ENCODE peak calls at places on chromosomes 3 and 15, in nine cellular contexts. X, J, P, O, G, E, A, F and S are unnamed samples.

GRCh38 chr15:21261396-21261964 is 178.8 kb downstream of the POTEB3 start:
- DNase-seq in G (no peak), E (peak), O (no peak), J (no peak), P (no peak), X (no peak), A (no peak), F (no peak), S (no peak)

GRCh38 chr3:159726231-159726964 is 262.2 kb upstream of the IL12A start:
- DNase-seq in J (no peak), A (no peak), E (no peak), F (peak), O (no peak), X (no peak), P (no peak), G (no peak), S (no peak)

GRCh38 chr3:65996605-65997004 is 42.1 kb downstream of the MAGI1 start:
- DNase-seq in P (no peak), G (peak), J (no peak), E (no peak), F (no peak), O (no peak), A (peak), X (no peak), S (no peak)

GRCh38 chr3:103170651-103171050 is 735.8 kb downstream of the ZPLD1 start:
- DNase-seq in E (no peak), G (no peak), P (no peak), O (no peak), X (no peak), J (no peak), F (no peak), A (no peak), S (no peak)

GRCh38 chr3:14876942-14877341 is 58.2 kb downstream of the FGD5 start:
- DNase-seq in J (no peak), F (no peak), E (peak), O (no peak), X (no peak), P (peak), G (peak), A (peak), S (no peak)

GRCh38 chr15:86615816-86616215 is 536.1 kb downstream of the AGBL1 start:
- DNase-seq in O (no peak), E (no peak), J (no peak), A (no peak), X (no peak), P (no peak), F (no peak), G (no peak), S (no peak)

GRCh38 chr3:17810759-17811158 is 68.3 kb upstream of the TBC1D5 start:
- DNase-seq in X (no peak), O (no peak), F (peak), E (no peak), A (no peak), P (peak), J (no peak), G (no peak), S (no peak)

GRCh38 chr3:126132751-126133511 is 47.5 kb downstream of the ALDH1L1 start:
- DNase-seq in A (no peak), X (peak), E (peak), G (peak), F (no peak), O (peak), P (no peak), J (no peak), S (no peak)

GRCh38 chr3:10357592-10358308 is 36.8 kb upstream of the SEC13 start:
- DNase-seq in F (peak), G (no peak), J (no peak), E (no peak), P (peak), O (no peak), A (no peak), X (no peak), S (no peak)

GRCh38 chr3:129278970-129279906 is 568 bp downstream of the HMCES start:
- DNase-seq in F (peak), A (peak), E (peak), J (no peak), O (peak), P (peak), G (peak), X (peak), S (peak)

GRCh38 chr15:100762289-100762688 is 117.3 kb upstream of the ALDH1A3 start:
- DNase-seq in A (no peak), J (no peak), E (no peak), X (no peak), P (no peak), G (no peak), O (no peak), F (no peak), S (no peak)

GRCh38 chr15:39455502-39455991 is 125.3 kb upstream of the THBS1 start:
- DNase-seq in G (no peak), P (no peak), X (no peak), E (no peak), O (no peak), F (no peak), A (no peak), J (no peak), S (no peak)